ENCODE peak calls at places on chromosomes 5 and 9, in eight cellular contexts. L is transverse colon, T is GM23338, R is stomach, A is SK-N-SH, V is prostate gland, G is HCT116, Y is sigmoid colon. Q is an unnamed sample.

GRCh38 chr5:2066373-2066772 is 183.6 kb upstream of the IRX4 start:
- DNase-seq in T (no peak), Y (no peak), R (no peak), L (no peak), A (no peak), V (no peak), G (no peak), Q (no peak)

GRCh38 chr5:34655354-34655991 is 655 bp upstream of the RAI14 start:
- DNase-seq in R (peak), T (peak), V (peak), A (peak), Y (peak), L (peak), G (no peak), Q (peak)

GRCh38 chr5:109898547-109899544 is 209.1 kb downstream of the MAN2A1 start:
- DNase-seq in V (no peak), L (no peak), Y (no peak), A (no peak), R (no peak), G (no peak), T (no peak), Q (no peak)

GRCh38 chr9:127047971-127048370 is 74.5 kb downstream of the ANGPTL2 start:
- DNase-seq in A (no peak), T (no peak), Y (no peak), L (no peak), G (no peak), R (no peak), V (no peak), Q (no peak)

GRCh38 chr5:163565931-163566608 is 60.7 kb downstream of the MAT2B start:
- DNase-seq in G (no peak), V (peak), L (peak), Y (no peak), T (peak), A (no peak), R (peak), Q (no peak)

GRCh38 chr5:61089351-61089750 is 72.9 kb downstream of the SMIM15 start:
- DNase-seq in Y (no peak), V (no peak), T (no peak), L (no peak), R (no peak), G (no peak), A (no peak), Q (no peak)

GRCh38 chr5:78808380-78808779 is 159.8 kb upstream of the LHFPL2 start:
- DNase-seq in Y (no peak), V (no peak), T (no peak), G (no peak), A (no peak), R (no peak), L (no peak), Q (no peak)

GRCh38 chr5:156042726-156043125 is 284.2 kb upstream of the SGCD start:
- DNase-seq in R (no peak), T (peak), L (no peak), A (no peak), Y (no peak), G (no peak), V (no peak), Q (no peak)

GRCh38 chr5:148776780-148777179 is 49.6 kb upstream of the ADRB2 start:
- DNase-seq in Y (no peak), L (no peak), V (no peak), R (peak), G (peak), A (no peak), T (no peak), Q (no peak)

DNA sequence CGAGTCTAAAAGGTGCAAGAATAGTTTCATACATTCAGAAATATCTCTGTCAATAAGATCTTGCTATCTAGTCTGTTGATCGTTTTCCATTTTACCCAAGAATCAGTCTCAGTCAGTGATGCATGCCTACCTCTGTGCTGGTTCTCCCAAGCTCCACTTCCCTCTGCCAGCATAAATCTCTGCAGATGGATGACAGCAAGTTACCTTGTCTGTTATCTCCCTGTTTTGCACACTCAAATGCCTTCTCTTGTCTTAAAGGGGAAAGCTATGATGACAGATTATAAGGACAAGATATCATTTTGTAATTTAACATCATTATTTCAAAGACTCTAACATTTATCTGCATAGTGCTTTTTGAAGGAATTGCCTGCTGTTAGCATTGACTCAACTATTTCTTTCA is 802.1 kb upstream of the SEMA6A start:
- DNase-seq in G (no peak), V (no peak), L (no peak), Y (no peak), R (no peak), T (no peak), A (no peak), Q (no peak)
- TF ChIP-seq POLR2AphosphoS5 in G (no peak), V (no peak), L (no peak), Y (no peak), R (no peak), T (no peak), A (no peak), Q (no peak)

DNA sequence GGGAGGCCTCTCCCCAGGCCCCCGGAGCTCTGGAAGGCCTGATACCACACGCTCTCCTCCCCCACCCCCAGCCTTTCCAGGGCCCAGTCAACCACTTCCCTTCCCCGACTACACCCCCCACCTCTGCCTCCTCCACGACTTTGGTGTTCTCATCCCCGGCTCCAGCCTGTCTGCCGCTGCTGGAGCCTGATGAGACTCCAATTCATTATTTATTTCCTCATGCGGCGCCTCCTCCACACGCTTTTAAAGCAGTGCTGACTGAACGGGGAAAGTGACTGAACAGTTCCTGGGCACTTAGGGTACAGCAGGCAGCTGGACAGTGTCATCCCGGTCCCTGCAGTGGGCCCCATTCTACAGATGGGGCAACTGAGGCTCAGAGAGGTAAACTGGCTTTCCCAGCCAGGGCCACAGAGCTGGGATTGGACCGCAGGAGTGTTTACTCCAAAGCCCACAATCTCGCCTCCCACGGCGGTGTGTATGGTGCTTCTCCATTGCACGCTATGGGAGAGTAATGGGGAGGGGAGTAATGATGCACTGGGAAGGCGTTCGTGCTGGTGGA is 15.9 kb upstream of the RPL26L1 start:
- DNase-seq in V (no peak), Y (no peak), R (no peak), G (no peak), T (peak), L (no peak), A (no peak), Q (peak)
- H3K27ac ChIP-seq in V (no peak), Y (no peak), R (no peak), G (no peak), T (no peak), L (no peak), A (peak), Q (peak)

DNA sequence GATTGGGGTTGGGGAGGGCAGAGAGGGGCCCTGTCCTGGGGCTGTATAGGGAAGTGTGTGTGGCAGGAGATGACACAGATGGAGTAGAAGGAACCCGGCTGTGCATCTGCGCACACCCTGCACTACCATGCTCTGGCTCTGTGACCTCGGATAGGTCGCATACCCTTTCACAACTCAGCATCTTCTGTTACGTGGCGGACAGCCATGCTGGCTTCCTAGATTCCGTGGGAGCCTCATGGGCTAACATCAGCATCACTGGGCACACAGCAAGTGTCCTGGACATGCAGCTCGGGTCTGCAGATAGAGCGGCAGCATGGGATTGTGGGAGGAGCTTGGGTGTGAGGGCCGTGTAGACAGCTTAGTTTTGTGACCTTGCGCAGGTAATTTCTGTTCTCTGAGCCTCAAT is 9.2 kb downstream of the ARPC5L start:
- DNase-seq in A (no peak), L (no peak), T (no peak), G (no peak), R (no peak), V (no peak), Y (no peak), Q (no peak)
- TF ChIP-seq POLR2AphosphoS5 in A (no peak), L (no peak), T (no peak), G (no peak), R (no peak), V (no peak), Y (no peak), Q (no peak)

GRCh38 chr5:83322273-83322924 is 149.1 kb upstream of the VCAN start:
- DNase-seq in T (no peak), A (no peak), Y (no peak), V (no peak), G (no peak), R (no peak), L (no peak), Q (no peak)
- H3K27ac ChIP-seq in T (no peak), A (peak), Y (no peak), V (no peak), G (no peak), R (no peak), L (no peak), Q (no peak)

GRCh38 chr9:121510766-121511555 is 11.3 kb upstream of the GGTA1 start:
- DNase-seq in V (no peak), T (no peak), Y (no peak), L (no peak), A (peak), G (no peak), R (no peak), Q (no peak)
- TF ChIP-seq POLR2AphosphoS5 in V (no peak), T (no peak), Y (no peak), L (no peak), A (no peak), G (no peak), R (no peak), Q (no peak)

Q was measured in SK-N-MC.